ENCODE peak calls at places on chromosomes 12 and 14, in eight cellular contexts. One of them, this sample, is unnamed.

GRCh38 chr12:26614217-26614616 is 218.8 kb downstream of the ITPR2 start:
- DNase-seq in left lung: no peak
- DNase-seq in CD8-positive, alpha-beta memory T cell: no peak
- DNase-seq in amniotic epithelial cell: peak
- DNase-seq in activated naive CD8-positive, alpha-beta T cell treated with anti-CD3 and anti-CD28 coated beads for 36 hours: peak
- DNase-seq in PC-3: peak
- DNase-seq in omental fat pad: no peak
- DNase-seq in GM23338: peak
- DNase-seq in this sample: peak

GRCh38 chr12:7642287-7642686 is 23.4 kb downstream of the APOBEC1 start:
- DNase-seq in amniotic epithelial cell: no peak
- DNase-seq in CD8-positive, alpha-beta memory T cell: no peak
- DNase-seq in left lung: no peak
- DNase-seq in PC-3: no peak
- DNase-seq in GM23338: no peak
- DNase-seq in omental fat pad: no peak
- DNase-seq in activated naive CD8-positive, alpha-beta T cell treated with anti-CD3 and anti-CD28 coated beads for 36 hours: no peak
- DNase-seq in this sample: no peak

GRCh38 chr14:35985504-35986218 is 159.5 kb downstream of the BRMS1L start:
- DNase-seq in GM23338: peak
- DNase-seq in left lung: no peak
- DNase-seq in CD8-positive, alpha-beta memory T cell: no peak
- DNase-seq in omental fat pad: no peak
- DNase-seq in amniotic epithelial cell: no peak
- DNase-seq in activated naive CD8-positive, alpha-beta T cell treated with anti-CD3 and anti-CD28 coated beads for 36 hours: no peak
- DNase-seq in PC-3: no peak
- DNase-seq in this sample: no peak

GRCh38 chr12:85179680-85180300 is 100.2 kb upstream of the ALX1 start:
- DNase-seq in left lung: no peak
- DNase-seq in activated naive CD8-positive, alpha-beta T cell treated with anti-CD3 and anti-CD28 coated beads for 36 hours: no peak
- DNase-seq in GM23338: no peak
- DNase-seq in CD8-positive, alpha-beta memory T cell: no peak
- DNase-seq in amniotic epithelial cell: peak
- DNase-seq in PC-3: peak
- DNase-seq in omental fat pad: no peak
- DNase-seq in this sample: peak

GRCh38 chr12:14930299-14930698 is 8.0 kb downstream of the ERP27 start:
- DNase-seq in omental fat pad: no peak
- DNase-seq in left lung: no peak
- DNase-seq in PC-3: peak
- DNase-seq in GM23338: no peak
- DNase-seq in amniotic epithelial cell: no peak
- DNase-seq in CD8-positive, alpha-beta memory T cell: no peak
- DNase-seq in activated naive CD8-positive, alpha-beta T cell treated with anti-CD3 and anti-CD28 coated beads for 36 hours: no peak
- DNase-seq in this sample: no peak

GRCh38 chr14:88482524-88482923 is 72.3 kb downstream of the PTPN21 start:
- DNase-seq in amniotic epithelial cell: no peak
- DNase-seq in PC-3: no peak
- DNase-seq in activated naive CD8-positive, alpha-beta T cell treated with anti-CD3 and anti-CD28 coated beads for 36 hours: no peak
- DNase-seq in GM23338: peak
- DNase-seq in omental fat pad: no peak
- DNase-seq in left lung: no peak
- DNase-seq in CD8-positive, alpha-beta memory T cell: no peak
- DNase-seq in this sample: no peak

GRCh38 chr12:113049976-113050742 is 6.4 kb upstream of the DTX1 start:
- DNase-seq in activated naive CD8-positive, alpha-beta T cell treated with anti-CD3 and anti-CD28 coated beads for 36 hours: no peak
- DNase-seq in left lung: no peak
- DNase-seq in amniotic epithelial cell: peak
- DNase-seq in PC-3: peak
- DNase-seq in CD8-positive, alpha-beta memory T cell: no peak
- DNase-seq in omental fat pad: no peak
- DNase-seq in GM23338: peak
- DNase-seq in this sample: peak

GRCh38 chr12:108850854-108851573 is 6.4 kb downstream of the SSH1 start:
- DNase-seq in amniotic epithelial cell: peak
- DNase-seq in activated naive CD8-positive, alpha-beta T cell treated with anti-CD3 and anti-CD28 coated beads for 36 hours: no peak
- DNase-seq in PC-3: no peak
- DNase-seq in omental fat pad: no peak
- DNase-seq in left lung: peak
- DNase-seq in CD8-positive, alpha-beta memory T cell: no peak
- DNase-seq in GM23338: no peak
- DNase-seq in this sample: peak

GRCh38 chr12:66188584-66189475 is at the start of gene IRAK3:
- DNase-seq in amniotic epithelial cell: peak
- DNase-seq in CD8-positive, alpha-beta memory T cell: no peak
- DNase-seq in left lung: peak
- DNase-seq in PC-3: no peak
- DNase-seq in omental fat pad: peak
- DNase-seq in activated naive CD8-positive, alpha-beta T cell treated with anti-CD3 and anti-CD28 coated beads for 36 hours: peak
- DNase-seq in GM23338: peak
- DNase-seq in this sample: peak

GRCh38 chr14:64725879-64726584 is 21.8 kb downstream of the PLEKHG3 start:
- DNase-seq in omental fat pad: no peak
- DNase-seq in activated naive CD8-positive, alpha-beta T cell treated with anti-CD3 and anti-CD28 coated beads for 36 hours: no peak
- DNase-seq in GM23338: peak
- DNase-seq in PC-3: no peak
- DNase-seq in CD8-positive, alpha-beta memory T cell: no peak
- DNase-seq in left lung: no peak
- DNase-seq in amniotic epithelial cell: no peak
- DNase-seq in this sample: peak

GRCh38 chr12:112906712-112907414 is at the start of gene OAS1:
- DNase-seq in GM23338: no peak
- DNase-seq in amniotic epithelial cell: peak
- DNase-seq in left lung: no peak
- DNase-seq in CD8-positive, alpha-beta memory T cell: no peak
- DNase-seq in omental fat pad: no peak
- DNase-seq in PC-3: peak
- DNase-seq in activated naive CD8-positive, alpha-beta T cell treated with anti-CD3 and anti-CD28 coated beads for 36 hours: peak
- DNase-seq in this sample: peak

GRCh38 chr12:107179883-107180282 is 86.5 kb upstream of the CRY1 start:
- DNase-seq in left lung: no peak
- DNase-seq in amniotic epithelial cell: peak
- DNase-seq in GM23338: no peak
- DNase-seq in PC-3: no peak
- DNase-seq in CD8-positive, alpha-beta memory T cell: no peak
- DNase-seq in omental fat pad: no peak
- DNase-seq in activated naive CD8-positive, alpha-beta T cell treated with anti-CD3 and anti-CD28 coated beads for 36 hours: no peak
- DNase-seq in this sample: peak

GRCh38 chr12:84658877-84659276 is 253.7 kb downstream of the SLC6A15 start:
- DNase-seq in left lung: no peak
- DNase-seq in CD8-positive, alpha-beta memory T cell: no peak
- DNase-seq in activated naive CD8-positive, alpha-beta T cell treated with anti-CD3 and anti-CD28 coated beads for 36 hours: no peak
- DNase-seq in omental fat pad: no peak
- DNase-seq in amniotic epithelial cell: no peak
- DNase-seq in GM23338: peak
- DNase-seq in PC-3: no peak
- DNase-seq in this sample: no peak

GRCh38 chr14:35409595-35409994 is 5.0 kb upstream of the NFKBIA start:
- DNase-seq in PC-3: no peak
- DNase-seq in omental fat pad: no peak
- DNase-seq in left lung: no peak
- DNase-seq in CD8-positive, alpha-beta memory T cell: no peak
- DNase-seq in activated naive CD8-positive, alpha-beta T cell treated with anti-CD3 and anti-CD28 coated beads for 36 hours: no peak
- DNase-seq in GM23338: no peak
- DNase-seq in amniotic epithelial cell: no peak
- DNase-seq in this sample: no peak

GRCh38 chr14:100587248-100587762 is at the start of gene BEGAIN:
- DNase-seq in left lung: peak
- DNase-seq in activated naive CD8-positive, alpha-beta T cell treated with anti-CD3 and anti-CD28 coated beads for 36 hours: no peak
- DNase-seq in amniotic epithelial cell: no peak
- DNase-seq in PC-3: no peak
- DNase-seq in CD8-positive, alpha-beta memory T cell: no peak
- DNase-seq in omental fat pad: no peak
- DNase-seq in GM23338: peak
- DNase-seq in this sample: no peak